ENCODE peak calls at places on chromosomes 7 and 10, in nine cellular contexts. U is tibial nerve, V is fibroblast of lung, A is uterus, L is thoracic aorta, X is lower lobe of right lung, C is upper lobe of right lung, M is heart right ventricle, T is pancreas. N is an unnamed sample. For H3K27me3 and H3K36me3, the result is how much of the 10 kb centered on the place peaks cover.

GRCh38 chr10:61866700-61867368 is 34.7 kb upstream of the ARID5B start:
- DNase-seq in U (no peak), V (no peak), A (no peak), L (no peak), X (no peak), C (no peak), M (no peak), T (no peak), N (no peak)

GRCh38 chr10:91051834-91052233 is 130.9 kb upstream of the ANKRD1 start:
- DNase-seq in U (peak), V (peak), A (peak), L (no peak), X (no peak), C (no peak), M (peak), T (no peak), N (no peak)

GRCh38 chr7:149748223-149748874 is 25.0 kb downstream of the ZNF467 start:
- DNase-seq in U (no peak), V (no peak), A (no peak), L (no peak), X (no peak), C (no peak), M (no peak), T (no peak), N (no peak)

GRCh38 chr7:89023146-89023545 is 227.6 kb upstream of the TEX47 start:
- DNase-seq in U (no peak), V (peak), A (no peak), L (no peak), X (no peak), C (no peak), M (no peak), T (no peak), N (no peak)

GRCh38 chr7:15402436-15403136 is 159.2 kb downstream of the AGMO start:
- DNase-seq in U (no peak), V (no peak), A (no peak), L (no peak), X (no peak), C (no peak), M (no peak), T (no peak), N (no peak)

GRCh38 chr10:48970654-48971053 is 31.0 kb upstream of the LRRC18 start:
- DNase-seq in U (no peak), V (no peak), A (no peak), L (no peak), X (no peak), C (no peak), M (no peak), T (no peak), N (no peak)

GRCh38 chr7:133742709-133743538 is 384.2 kb upstream of the LRGUK start:
- DNase-seq in U (peak), V (peak), A (no peak), L (no peak), X (no peak), C (no peak), M (no peak), T (no peak), N (no peak)

GRCh38 chr7:5218564-5219360 is 28.7 kb downstream of the WIPI2 start:
- DNase-seq in U (no peak), V (no peak), A (no peak), L (no peak), X (peak), C (peak), M (no peak), T (no peak), N (peak)

GRCh38 chr10:93299606-93300353 is 182.4 kb downstream of the MYOF start:
- DNase-seq in U (no peak), V (peak), A (no peak), L (no peak), X (no peak), C (no peak), M (no peak), T (no peak), N (no peak)

GRCh38 chr10:45308707-45309106 is 6.7 kb downstream of the OR13A1 start:
- DNase-seq in U (no peak), V (no peak), A (no peak), L (no peak), X (no peak), C (no peak), M (no peak), T (no peak), N (no peak)

GRCh38 chr7:26280097-26280496 is 11.6 kb upstream of the SNX10 start:
- DNase-seq in U (no peak), V (no peak), A (no peak), L (no peak), X (no peak), C (no peak), M (no peak), T (no peak), N (no peak)

GRCh38 chr7:21370283-21370982 is 57.5 kb upstream of the SP4 start:
- DNase-seq in U (no peak), V (no peak), A (no peak), L (no peak), X (no peak), C (no peak), M (no peak), T (no peak), N (no peak)

GRCh38 chr10:132591166-132591971 is 53.8 kb downstream of the INPP5A start:
- DNase-seq in U (no peak), V (peak), A (no peak), L (peak), X (no peak), C (no peak), M (peak), T (no peak), N (no peak)

GRCh38 chr7:2104107-2104710 is 128.5 kb downstream of the MAD1L1 start:
- DNase-seq in U (peak), V (peak), A (peak), L (peak), X (peak), C (peak), M (peak), T (no peak), N (peak)

GRCh38 chr10:26215923-26216576 is 524 bp upstream of the GAD2 start:
- DNase-seq in U (no peak), V (peak), A (no peak), L (no peak), X (peak), C (peak), M (peak), T (peak), N (no peak)

GRCh38 chr7:21939136-21939857 is 6.4 kb downstream of the CDCA7L start:
- DNase-seq in U (no peak), V (peak), A (no peak), L (no peak), X (no peak), C (no peak), M (no peak), T (no peak), N (peak)

GRCh38 chr10:132141526-132142395 is 45.0 kb upstream of the DPYSL4 start:
- DNase-seq in U (no peak), V (no peak), A (no peak), L (no peak), X (peak), C (peak), M (no peak), T (peak), N (no peak)

GRCh38 chr7:93941956-93942355 is 20.4 kb downstream of the GNG11 start:
- DNase-seq in U (no peak), V (peak), A (no peak), L (no peak), X (no peak), C (no peak), M (no peak), T (no peak), N (no peak)

GRCh38 chr7:102042016-102042656 is 224.7 kb downstream of the CUX1 start:
- DNase-seq in U (no peak), V (peak), A (no peak), L (no peak), X (no peak), C (peak), M (no peak), T (no peak), N (no peak)

GRCh38 chr7:137898839-137899681 is 52.3 kb upstream of the DGKI start:
- DNase-seq in U (peak), V (peak), A (peak), L (peak), X (peak), C (peak), M (peak), T (peak), N (peak)

GRCh38 chr10:43689618-43689954 is 40.9 kb upstream of the ZNF32 start:
- DNase-seq in U (peak), V (peak), A (peak), L (no peak), X (peak), C (peak), M (peak), T (peak), N (no peak)

GRCh38 chr7:82740246-82740848 is 296.8 kb upstream of the CACNA2D1 start:
- DNase-seq in U (no peak), V (peak), A (no peak), L (no peak), X (no peak), C (no peak), M (peak), T (no peak), N (no peak)

GRCh38 chr10:129417164-129417563 is 49.9 kb upstream of the MGMT start:
- DNase-seq in U (no peak), V (peak), A (no peak), L (no peak), X (no peak), C (no peak), M (no peak), T (no peak), N (no peak)

GRCh38 chr7:26097837-26098668 is 53.9 kb upstream of the NFE2L3 start:
- DNase-seq in U (no peak), V (no peak), A (no peak), L (no peak), X (no peak), C (no peak), M (no peak), T (no peak), N (no peak)

GRCh38 chr10:14787938-14788337 is 13.2 kb upstream of the FAM107B start:
- DNase-seq in U (no peak), V (peak), A (no peak), L (no peak), X (no peak), C (no peak), M (no peak), T (no peak), N (no peak)

GRCh38 chr7:47100815-47101435 is 481.0 kb downstream of the TNS3 start:
- DNase-seq in U (peak), V (peak), A (no peak), L (no peak), X (peak), C (peak), M (peak), T (no peak), N (no peak)

GRCh38 chr7:14510268-14510667 is 392.3 kb downstream of the DGKB start:
- DNase-seq in U (no peak), V (no peak), A (no peak), L (no peak), X (no peak), C (no peak), M (no peak), T (no peak), N (no peak)

GRCh38 chr10:91864744-91865143 is 44.5 kb downstream of the FGFBP3 start:
- DNase-seq in U (no peak), V (peak), A (no peak), L (no peak), X (no peak), C (no peak), M (no peak), T (no peak), N (no peak)

GRCh38 chr10:35214607-35215020 is 88.0 kb downstream of the CREM start:
- DNase-seq in U (no peak), V (no peak), A (no peak), L (no peak), X (no peak), C (no peak), M (no peak), T (no peak), N (no peak)

GRCh38 chr10:101818958-101819633 is 852 bp upstream of the OGA start:
- DNase-seq in U (no peak), V (no peak), A (peak), L (no peak), X (no peak), C (peak), M (no peak), T (no peak), N (no peak)

GRCh38 chr10:2994562-2994961 is 72.8 kb upstream of the PFKP start:
- DNase-seq in U (no peak), V (peak), A (no peak), L (no peak), X (no peak), C (no peak), M (no peak), T (no peak), N (no peak)

GRCh38 chr10:2990764-2991163 is 76.6 kb upstream of the PFKP start:
- DNase-seq in U (no peak), V (no peak), A (no peak), L (no peak), X (no peak), C (no peak), M (no peak), T (no peak), N (no peak)

GRCh38 chr10:2993636-2994035 is 73.7 kb upstream of the PFKP start:
- DNase-seq in U (no peak), V (no peak), A (no peak), L (no peak), X (no peak), C (no peak), M (no peak), T (no peak), N (no peak)

GRCh38 chr10:2989292-2989947 is 77.9 kb upstream of the PFKP start:
- DNase-seq in U (no peak), V (no peak), A (no peak), L (no peak), X (no peak), C (no peak), M (no peak), T (no peak), N (no peak)

GRCh38 chr10:2992401-2993198 is 74.7 kb upstream of the PFKP start:
- DNase-seq in U (no peak), V (peak), A (no peak), L (no peak), X (no peak), C (no peak), M (no peak), T (no peak), N (no peak)
- TF ChIP-seq CTCF in U (no peak), V (peak), A (no peak), L (no peak), X (no peak), C (no peak), M (no peak), T (no peak), N (peak)

GRCh38 chr7:157602156-157602555 is 265.4 kb downstream of the DNAJB6 start:
- DNase-seq in U (no peak), V (no peak), A (no peak), L (no peak), X (peak), C (peak), M (no peak), T (no peak), N (no peak)

GRCh38 chr7:157602581-157602980 is 265.8 kb downstream of the DNAJB6 start:
- DNase-seq in U (no peak), V (no peak), A (no peak), L (no peak), X (no peak), C (peak), M (no peak), T (no peak), N (no peak)

GRCh38 chr7:157603005-157603404 is 266.2 kb downstream of the DNAJB6 start:
- DNase-seq in U (no peak), V (no peak), A (no peak), L (no peak), X (peak), C (peak), M (no peak), T (no peak), N (no peak)

GRCh38 chr7:157599491-157599890 is 262.7 kb downstream of the DNAJB6 start:
- DNase-seq in U (no peak), V (no peak), A (no peak), L (no peak), X (peak), C (no peak), M (no peak), T (peak), N (no peak)

DNA sequence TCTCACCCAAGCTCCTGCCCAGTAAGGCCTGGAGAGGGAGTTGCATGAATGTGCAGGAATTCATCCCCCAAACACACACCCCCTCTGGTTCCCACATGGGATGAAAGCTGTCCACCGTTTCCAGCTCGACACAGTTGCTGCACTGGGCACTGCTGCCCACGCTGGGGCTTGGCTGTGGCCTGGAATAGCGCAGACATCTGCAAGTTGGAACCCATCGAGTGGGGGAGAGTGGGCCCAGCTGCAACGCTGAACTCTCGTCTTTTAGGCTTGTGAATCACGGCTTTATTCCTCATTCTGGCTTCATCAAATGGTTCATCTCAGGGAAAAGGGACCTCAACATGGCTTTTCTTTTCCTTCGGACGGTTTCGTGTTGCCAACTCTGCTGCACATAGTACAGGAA is 264.7 kb downstream of the DNAJB6 start:
- DNase-seq in U (no peak), V (peak), A (no peak), L (no peak), X (peak), C (peak), M (no peak), T (no peak), N (no peak)
- H3K27me3 ChIP-seq in U (under half), V (under half), A (under half), L (under half), X (under half), C (under half), M (under half), T (under half), N (under half)

GRCh38 chr10:79223001-79223345 is 124.3 kb upstream of the PPIF start:
- DNase-seq in U (no peak), V (no peak), A (no peak), L (no peak), X (no peak), C (no peak), M (no peak), T (no peak), N (no peak)
- H3K36me3 ChIP-seq in U (under half), V (under half), A (under half), L (under half), X (half or more), C (under half), M (under half), T (under half), N (under half)

GRCh38 chr10:117556356-117556755 is 13.8 kb downstream of the EMX2 start:
- DNase-seq in U (no peak), V (no peak), A (no peak), L (no peak), X (no peak), C (no peak), M (no peak), T (no peak), N (no peak)
- TF ChIP-seq CTCF in U (no peak), V (no peak), A (no peak), L (no peak), X (no peak), C (no peak), M (no peak), T (no peak), N (no peak)

GRCh38 chr7:76281706-76282343 is 20.6 kb upstream of the HSPB1 start:
- DNase-seq in U (no peak), V (no peak), A (no peak), L (no peak), X (no peak), C (no peak), M (no peak), T (peak), N (no peak)

GRCh38 chr7:76281006-76281705 is 21.3 kb upstream of the HSPB1 start:
- DNase-seq in U (no peak), V (no peak), A (no peak), L (no peak), X (no peak), C (no peak), M (no peak), T (no peak), N (no peak)

GRCh38 chr7:76280408-76280807 is 22.1 kb upstream of the HSPB1 start:
- DNase-seq in U (no peak), V (no peak), A (no peak), L (no peak), X (no peak), C (no peak), M (no peak), T (no peak), N (no peak)

GRCh38 chr7:76283254-76284159 is 19.0 kb upstream of the HSPB1 start:
- DNase-seq in U (no peak), V (no peak), A (no peak), L (no peak), X (no peak), C (no peak), M (no peak), T (no peak), N (no peak)

GRCh38 chr7:76282344-76283253 is 19.9 kb upstream of the HSPB1 start:
- DNase-seq in U (no peak), V (peak), A (peak), L (no peak), X (no peak), C (no peak), M (no peak), T (peak), N (no peak)
- H3K27me3 ChIP-seq in U (under half), V (under half), A (under half), L (under half), X (under half), C (under half), M (under half), T (under half), N (under half)

GRCh38 chr7:33099154-33099940 is 9.9 kb downstream of the RP9 start:
- DNase-seq in U (no peak), V (no peak), A (no peak), L (no peak), X (no peak), C (no peak), M (peak), T (no peak), N (no peak)
- H3K36me3 ChIP-seq in U (under half), V (under half), A (under half), L (under half), X (half or more), C (half or more), M (under half), T (under half), N (under half)

DNA sequence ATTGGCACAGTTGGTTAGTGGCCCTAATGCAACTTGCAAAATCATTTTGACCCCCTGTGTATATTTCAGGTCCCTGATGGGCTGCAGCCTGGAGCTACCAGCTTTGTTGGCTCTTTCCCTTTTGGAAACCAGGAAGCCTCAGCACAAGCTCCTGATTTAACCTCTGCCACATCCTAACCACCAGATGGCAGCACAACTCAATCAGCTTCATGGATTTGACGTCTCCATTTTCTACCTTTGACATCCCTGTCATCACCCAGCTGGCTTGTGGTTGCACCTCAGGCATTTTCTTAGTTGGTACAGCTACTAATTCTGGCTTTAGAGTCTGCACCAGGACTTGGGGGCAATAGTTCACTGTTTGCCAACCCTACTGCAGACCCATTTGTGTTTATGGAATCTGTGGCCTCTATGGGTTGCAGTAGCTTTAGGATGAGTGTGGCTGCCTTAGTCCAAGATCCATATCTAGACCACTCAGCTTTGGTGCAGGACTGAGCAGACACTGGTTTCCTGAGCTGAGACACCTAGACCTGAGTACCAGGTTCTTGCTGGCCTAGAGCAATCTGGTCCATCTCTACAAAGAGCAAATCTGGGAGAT is 456.2 kb downstream of the REEP3 start:
- DNase-seq in U (no peak), V (no peak), A (no peak), L (no peak), X (no peak), C (no peak), M (peak), T (no peak), N (no peak)
- TF ChIP-seq CTCF in U (peak), V (peak), A (no peak), L (no peak), X (peak), C (peak), M (peak), T (peak), N (peak)

GRCh38 chr10:127534074-127534473 is 15.0 kb upstream of the NPS start:
- DNase-seq in U (no peak), V (no peak), A (no peak), L (no peak), X (no peak), C (no peak), M (no peak), T (no peak), N (no peak)
- H3K27me3 ChIP-seq in U (under half), V (under half), A (under half), L (under half), X (under half), C (under half), M (under half), T (under half), N (under half)

DNA sequence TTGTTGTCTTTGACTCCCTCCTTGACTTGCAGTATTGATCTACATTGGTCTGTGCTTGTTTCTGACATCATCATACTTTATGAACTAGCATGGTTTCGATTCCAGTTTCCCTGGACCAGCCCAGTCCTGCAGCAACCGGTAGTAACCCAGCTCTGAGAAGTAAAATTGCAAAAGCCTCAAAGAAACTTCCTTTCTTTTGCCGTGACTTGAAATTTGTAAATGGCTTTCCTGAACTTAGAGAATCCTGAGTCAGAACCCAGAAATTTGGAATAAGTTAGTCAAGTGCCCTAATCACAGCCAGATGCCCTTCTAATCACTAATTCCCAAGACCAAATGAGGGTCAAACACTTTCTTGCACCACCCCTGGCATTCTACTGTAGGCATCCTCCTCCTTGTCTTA is 15.0 kb downstream of the TAS2R60 start:
- DNase-seq in U (peak), V (peak), A (no peak), L (no peak), X (no peak), C (no peak), M (no peak), T (no peak), N (no peak)
- H3K36me3 ChIP-seq in U (under half), V (under half), A (under half), L (under half), X (under half), C (under half), M (under half), T (under half), N (under half)

N was measured in GM06990.